ENCODE peak calls at places on chromosomes 3 and 15, in six cellular contexts. One of them, this sample, is unnamed.

GRCh38 chr15:71348597-71348996 is 233.3 kb downstream of the THSD4 start:
- DNase-seq in cardiac fibroblast: no peak
- DNase-seq in effector memory CD8-positive, alpha-beta T cell: no peak
- DNase-seq in CD8-positive, alpha-beta T cell: no peak
- DNase-seq in stimulated activated naive CD4-positive, alpha-beta T cell treated with Interleukin-2 at 50 U/mL for 16 hours: no peak
- DNase-seq in NCI-H345: no peak
- DNase-seq in this sample: no peak

GRCh38 chr3:69806735-69807438 is 67.6 kb downstream of the MITF start:
- DNase-seq in cardiac fibroblast: peak
- DNase-seq in effector memory CD8-positive, alpha-beta T cell: no peak
- DNase-seq in CD8-positive, alpha-beta T cell: no peak
- DNase-seq in stimulated activated naive CD4-positive, alpha-beta T cell treated with Interleukin-2 at 50 U/mL for 16 hours: no peak
- DNase-seq in NCI-H345: no peak
- DNase-seq in this sample: no peak

GRCh38 chr3:172987268-172987667 is 153.8 kb downstream of the SPATA16 start:
- DNase-seq in cardiac fibroblast: peak
- DNase-seq in effector memory CD8-positive, alpha-beta T cell: no peak
- DNase-seq in CD8-positive, alpha-beta T cell: no peak
- DNase-seq in stimulated activated naive CD4-positive, alpha-beta T cell treated with Interleukin-2 at 50 U/mL for 16 hours: no peak
- DNase-seq in NCI-H345: no peak
- DNase-seq in this sample: no peak

GRCh38 chr3:46933261-46933660 is 43.3 kb downstream of the CCDC12 start:
- DNase-seq in cardiac fibroblast: no peak
- DNase-seq in effector memory CD8-positive, alpha-beta T cell: no peak
- DNase-seq in CD8-positive, alpha-beta T cell: no peak
- DNase-seq in stimulated activated naive CD4-positive, alpha-beta T cell treated with Interleukin-2 at 50 U/mL for 16 hours: no peak
- DNase-seq in NCI-H345: no peak
- DNase-seq in this sample: no peak

GRCh38 chr3:190941694-190942280 is 79.3 kb upstream of the GMNC start:
- DNase-seq in cardiac fibroblast: no peak
- DNase-seq in effector memory CD8-positive, alpha-beta T cell: no peak
- DNase-seq in CD8-positive, alpha-beta T cell: no peak
- DNase-seq in stimulated activated naive CD4-positive, alpha-beta T cell treated with Interleukin-2 at 50 U/mL for 16 hours: no peak
- DNase-seq in NCI-H345: no peak
- DNase-seq in this sample: no peak

GRCh38 chr3:170078620-170079281 is 41.0 kb downstream of the GPR160 start:
- DNase-seq in cardiac fibroblast: no peak
- DNase-seq in effector memory CD8-positive, alpha-beta T cell: no peak
- DNase-seq in CD8-positive, alpha-beta T cell: no peak
- DNase-seq in stimulated activated naive CD4-positive, alpha-beta T cell treated with Interleukin-2 at 50 U/mL for 16 hours: no peak
- DNase-seq in NCI-H345: no peak
- DNase-seq in this sample: no peak

GRCh38 chr3:127734754-127735473 is 62.2 kb downstream of the ABTB1 start:
- DNase-seq in cardiac fibroblast: peak
- DNase-seq in effector memory CD8-positive, alpha-beta T cell: no peak
- DNase-seq in CD8-positive, alpha-beta T cell: no peak
- DNase-seq in stimulated activated naive CD4-positive, alpha-beta T cell treated with Interleukin-2 at 50 U/mL for 16 hours: no peak
- DNase-seq in NCI-H345: no peak
- DNase-seq in this sample: no peak

GRCh38 chr3:196653127-196653795 is 13.8 kb downstream of the NRROS start:
- DNase-seq in cardiac fibroblast: no peak
- DNase-seq in effector memory CD8-positive, alpha-beta T cell: no peak
- DNase-seq in CD8-positive, alpha-beta T cell: no peak
- DNase-seq in stimulated activated naive CD4-positive, alpha-beta T cell treated with Interleukin-2 at 50 U/mL for 16 hours: no peak
- DNase-seq in NCI-H345: no peak
- DNase-seq in this sample: no peak

GRCh38 chr15:65207280-65207679 is 4.0 kb downstream of the CILP start:
- DNase-seq in cardiac fibroblast: no peak
- DNase-seq in effector memory CD8-positive, alpha-beta T cell: no peak
- DNase-seq in CD8-positive, alpha-beta T cell: no peak
- DNase-seq in stimulated activated naive CD4-positive, alpha-beta T cell treated with Interleukin-2 at 50 U/mL for 16 hours: no peak
- DNase-seq in NCI-H345: no peak
- DNase-seq in this sample: no peak

GRCh38 chr15:84795186-84795585 is 22.0 kb upstream of the ALPK3 start:
- DNase-seq in cardiac fibroblast: no peak
- DNase-seq in effector memory CD8-positive, alpha-beta T cell: no peak
- DNase-seq in CD8-positive, alpha-beta T cell: no peak
- DNase-seq in stimulated activated naive CD4-positive, alpha-beta T cell treated with Interleukin-2 at 50 U/mL for 16 hours: no peak
- DNase-seq in NCI-H345: no peak
- DNase-seq in this sample: no peak

GRCh38 chr15:68330911-68331310 is 53.4 kb downstream of the FEM1B start:
- DNase-seq in cardiac fibroblast: no peak
- DNase-seq in effector memory CD8-positive, alpha-beta T cell: no peak
- DNase-seq in CD8-positive, alpha-beta T cell: no peak
- DNase-seq in stimulated activated naive CD4-positive, alpha-beta T cell treated with Interleukin-2 at 50 U/mL for 16 hours: no peak
- DNase-seq in NCI-H345: peak
- DNase-seq in this sample: no peak

GRCh38 chr15:69575387-69575786 is 122.8 kb downstream of the RPLP1 start:
- DNase-seq in cardiac fibroblast: no peak
- DNase-seq in effector memory CD8-positive, alpha-beta T cell: no peak
- DNase-seq in CD8-positive, alpha-beta T cell: no peak
- DNase-seq in stimulated activated naive CD4-positive, alpha-beta T cell treated with Interleukin-2 at 50 U/mL for 16 hours: no peak
- DNase-seq in NCI-H345: no peak
- DNase-seq in this sample: no peak

GRCh38 chr3:184077881-184078280 is 19.0 kb upstream of the HTR3E start:
- DNase-seq in cardiac fibroblast: no peak
- DNase-seq in effector memory CD8-positive, alpha-beta T cell: no peak
- DNase-seq in CD8-positive, alpha-beta T cell: no peak
- DNase-seq in stimulated activated naive CD4-positive, alpha-beta T cell treated with Interleukin-2 at 50 U/mL for 16 hours: no peak
- DNase-seq in NCI-H345: no peak
- DNase-seq in this sample: no peak

GRCh38 chr3:176375519-176375918 is 821.8 kb downstream of the TBL1XR1 start:
- DNase-seq in cardiac fibroblast: no peak
- DNase-seq in effector memory CD8-positive, alpha-beta T cell: no peak
- DNase-seq in CD8-positive, alpha-beta T cell: no peak
- DNase-seq in stimulated activated naive CD4-positive, alpha-beta T cell treated with Interleukin-2 at 50 U/mL for 16 hours: no peak
- DNase-seq in NCI-H345: no peak
- DNase-seq in this sample: no peak

GRCh38 chr3:128343287-128344045 is 123.2 kb downstream of the DNAJB8 start:
- DNase-seq in cardiac fibroblast: peak
- DNase-seq in effector memory CD8-positive, alpha-beta T cell: no peak
- DNase-seq in CD8-positive, alpha-beta T cell: no peak
- DNase-seq in stimulated activated naive CD4-positive, alpha-beta T cell treated with Interleukin-2 at 50 U/mL for 16 hours: no peak
- DNase-seq in NCI-H345: no peak
- DNase-seq in this sample: peak

GRCh38 chr15:81327526-81327925 is 3.6 kb upstream of the STARD5 start:
- DNase-seq in cardiac fibroblast: peak
- DNase-seq in effector memory CD8-positive, alpha-beta T cell: no peak
- DNase-seq in CD8-positive, alpha-beta T cell: no peak
- DNase-seq in stimulated activated naive CD4-positive, alpha-beta T cell treated with Interleukin-2 at 50 U/mL for 16 hours: no peak
- DNase-seq in NCI-H345: no peak
- DNase-seq in this sample: no peak

GRCh38 chr3:126083511-126083912 is 412 bp downstream of the SLC41A3 start:
- DNase-seq in cardiac fibroblast: peak
- DNase-seq in effector memory CD8-positive, alpha-beta T cell: peak
- DNase-seq in CD8-positive, alpha-beta T cell: peak
- DNase-seq in stimulated activated naive CD4-positive, alpha-beta T cell treated with Interleukin-2 at 50 U/mL for 16 hours: peak
- DNase-seq in NCI-H345: peak
- DNase-seq in this sample: no peak

GRCh38 chr3:158769519-158770253 is 32.2 kb upstream of the MFSD1 start:
- DNase-seq in cardiac fibroblast: peak
- DNase-seq in effector memory CD8-positive, alpha-beta T cell: no peak
- DNase-seq in CD8-positive, alpha-beta T cell: no peak
- DNase-seq in stimulated activated naive CD4-positive, alpha-beta T cell treated with Interleukin-2 at 50 U/mL for 16 hours: no peak
- DNase-seq in NCI-H345: no peak
- DNase-seq in this sample: no peak

GRCh38 chr15:101489633-101490407 is at the start of gene PCSK6:
- DNase-seq in cardiac fibroblast: no peak
- DNase-seq in effector memory CD8-positive, alpha-beta T cell: no peak
- DNase-seq in CD8-positive, alpha-beta T cell: no peak
- DNase-seq in stimulated activated naive CD4-positive, alpha-beta T cell treated with Interleukin-2 at 50 U/mL for 16 hours: no peak
- DNase-seq in NCI-H345: peak
- DNase-seq in this sample: no peak

GRCh38 chr3:16338999-16339398 is 74.0 kb downstream of the OXNAD1 start:
- DNase-seq in cardiac fibroblast: peak
- DNase-seq in effector memory CD8-positive, alpha-beta T cell: peak
- DNase-seq in CD8-positive, alpha-beta T cell: peak
- DNase-seq in stimulated activated naive CD4-positive, alpha-beta T cell treated with Interleukin-2 at 50 U/mL for 16 hours: no peak
- DNase-seq in NCI-H345: no peak
- DNase-seq in this sample: no peak

This sample was measured in NCI-H774.